ENCODE peak calls at places on chromosomes 2 and 18, in seven cellular contexts. G is Peyer's patch, K is SK-N-SH, L is cardiac muscle cell, A is lower lobe of right lung, X is hepatocyte, D is A549. H is an unnamed sample. For H3K4me1, the result is how much of the 10 kb centered on the place peaks cover.

GRCh38 chr2:176110975-176111663 is 4.0 kb downstream of the HOXD11 start:
- DNase-seq in G (no peak), K (peak), A (no peak), D (peak), X (peak), L (peak), H (no peak)

GRCh38 chr2:46434851-46435273 is 44.5 kb upstream of the TMEM247 start:
- DNase-seq in L (peak), D (no peak), A (no peak), K (no peak), G (no peak), X (no peak), H (no peak)

GRCh38 chr2:189393440-189394111 is 47.7 kb upstream of the WDR75 start:
- DNase-seq in K (no peak), L (peak), A (no peak), X (peak), G (no peak), D (no peak), H (no peak)

GRCh38 chr2:42900226-42900744 is 107.9 kb upstream of the HAAO start:
- DNase-seq in X (no peak), D (no peak), A (no peak), G (no peak), K (no peak), L (no peak), H (no peak)

GRCh38 chr2:200779214-200779613 is 32.5 kb upstream of the BZW1 start:
- DNase-seq in G (no peak), D (no peak), A (no peak), K (no peak), L (no peak), X (no peak), H (no peak)

GRCh38 chr2:119367472-119368099 is 809 bp downstream of the DBI start:
- DNase-seq in A (peak), L (peak), G (peak), K (peak), D (peak), X (peak), H (no peak)

GRCh38 chr2:217258170-217258569 is 398.3 kb upstream of the TNP1 start:
- DNase-seq in L (no peak), X (no peak), G (no peak), A (no peak), K (no peak), D (no peak), H (no peak)

GRCh38 chr2:201118121-201118956 is 2.4 kb downstream of the CFLAR start:
- DNase-seq in A (peak), L (peak), D (peak), G (peak), X (peak), K (peak), H (peak)

GRCh38 chr2:154882725-154883124 is 184.2 kb downstream of the KCNJ3 start:
- DNase-seq in A (no peak), L (no peak), D (no peak), G (no peak), K (no peak), X (no peak), H (no peak)

GRCh38 chr18:24398515-24398914 is 891 bp upstream of the OSBPL1A start:
- DNase-seq in G (no peak), A (no peak), D (no peak), K (no peak), L (peak), X (peak), H (peak)

GRCh38 chr18:58606236-58606635 is 22.7 kb downstream of the ALPK2 start:
- DNase-seq in A (no peak), D (no peak), K (no peak), G (no peak), X (no peak), L (no peak), H (no peak)

GRCh38 chr2:57878573-57878910 is 168.1 kb upstream of the VRK2 start:
- DNase-seq in D (no peak), X (no peak), K (no peak), A (no peak), G (no peak), L (no peak), H (no peak)

GRCh38 chr2:47654790-47655562 is 128.0 kb upstream of the MSH6 start:
- DNase-seq in K (no peak), X (no peak), L (no peak), G (peak), D (no peak), A (peak), H (no peak)

GRCh38 chr18:11872479-11873136 is 21.4 kb downstream of the CHMP1B start:
- DNase-seq in G (no peak), K (no peak), A (no peak), L (peak), D (peak), X (peak), H (no peak)

DNA sequence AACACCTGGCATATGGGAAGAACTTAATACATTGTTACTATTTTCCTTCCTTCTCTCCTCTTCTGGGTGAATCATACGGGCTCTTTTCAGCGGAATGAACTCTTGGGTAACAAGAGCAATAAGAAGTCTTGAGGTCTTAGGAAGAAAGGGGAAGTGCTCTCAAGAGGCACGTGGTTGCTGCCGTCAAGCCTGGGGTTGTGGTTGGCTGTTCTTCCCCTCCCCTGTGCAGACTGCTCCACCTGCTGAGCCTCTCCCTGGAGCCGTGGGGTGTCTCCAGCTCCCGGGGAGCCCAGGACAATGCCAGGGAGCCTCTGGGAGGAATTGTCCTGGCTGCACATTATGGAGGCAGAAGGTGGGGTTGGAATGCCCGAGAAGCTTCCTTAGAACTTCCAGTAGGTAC is 19.4 kb downstream of the TOGARAM2 start:
- DNase-seq in A (peak), X (no peak), D (no peak), L (no peak), G (peak), K (no peak), H (peak)
- TF ChIP-seq CTCF in A (no peak), X (no peak), D (no peak), L (no peak), G (no peak), K (no peak), H (no peak)

DNA sequence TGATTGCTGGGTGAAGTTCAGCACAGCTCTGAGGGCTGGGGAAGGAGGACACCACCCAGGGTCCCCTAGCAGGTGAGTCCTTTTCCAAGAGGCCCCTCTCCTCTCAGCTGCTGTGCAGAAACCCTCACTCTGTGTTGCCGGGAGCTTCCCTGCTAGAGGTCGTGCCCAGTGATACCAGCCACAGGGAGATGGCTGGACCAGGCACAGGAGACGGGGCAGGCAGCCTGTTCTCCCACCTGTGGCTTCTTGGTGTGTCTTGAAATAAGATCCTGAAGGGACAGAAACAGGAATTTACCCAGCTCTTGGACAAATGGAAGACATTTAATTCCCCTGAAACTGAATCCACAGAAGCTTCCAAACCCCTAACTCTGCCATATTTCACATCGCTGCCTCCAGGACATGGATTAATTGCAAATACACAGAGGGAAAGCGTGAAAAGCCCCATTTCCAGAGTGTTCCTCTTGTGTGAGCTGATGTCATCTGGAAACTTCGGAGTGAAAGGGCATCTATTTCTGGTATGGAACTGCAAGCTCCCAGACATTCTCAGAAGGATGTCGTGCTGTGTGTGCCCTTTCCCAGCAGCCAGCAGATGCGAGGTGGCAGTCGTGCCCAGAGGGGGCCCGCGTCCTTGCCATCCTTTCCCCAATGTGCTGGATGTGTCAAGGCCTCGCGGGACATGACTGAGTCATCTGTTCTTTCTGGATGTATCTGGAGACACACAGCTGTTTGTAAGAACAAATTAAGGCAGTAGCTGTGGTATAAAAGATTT is 177.7 kb downstream of the SEPTIN10 start:
- DNase-seq in A (peak), L (peak), G (no peak), X (no peak), K (no peak), D (no peak), H (peak)
- H3K4me1 ChIP-seq in A (under half), L (under half), G (under half), X (under half), K (under half), D (under half), H (under half)

GRCh38 chr2:15061268-15061667 is 428.8 kb downstream of the LRATD1 start:
- DNase-seq in L (no peak), K (peak), G (no peak), A (no peak), D (no peak), X (no peak), H (no peak)

GRCh38 chr2:15069149-15069548 is 436.6 kb downstream of the LRATD1 start:
- DNase-seq in A (no peak), X (no peak), G (no peak), L (no peak), D (no peak), K (no peak), H (no peak)

DNA sequence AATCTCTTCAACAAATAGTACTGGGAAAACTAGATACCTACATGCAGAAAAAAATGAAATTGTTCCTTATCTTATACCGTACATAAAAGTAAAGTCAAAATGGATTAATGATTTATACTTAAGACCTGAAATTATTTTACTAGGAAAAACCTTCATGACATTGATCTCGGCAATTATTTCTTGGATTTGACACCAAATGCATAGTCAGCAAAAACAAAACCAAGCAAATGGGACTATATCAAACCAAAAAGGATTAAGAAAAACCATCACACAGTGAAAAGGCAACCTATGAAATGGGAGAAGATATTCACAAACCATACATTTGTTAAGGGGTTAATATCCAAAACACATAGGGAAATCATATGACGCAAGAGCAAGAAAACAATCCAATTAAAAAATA is 433.6 kb downstream of the LRATD1 start:
- DNase-seq in A (no peak), L (no peak), D (no peak), K (no peak), X (no peak), G (no peak), H (no peak)
- TF ChIP-seq CTCF in A (no peak), L (no peak), D (no peak), K (no peak), X (no peak), G (no peak), H (no peak)

GRCh38 chr2:98568161-98568956 is 40.0 kb downstream of the COA5 start:
- DNase-seq in D (no peak), L (no peak), G (no peak), K (no peak), A (no peak), X (no peak), H (no peak)
- H3K4me1 ChIP-seq in D (under half), L (under half), G (under half), K (under half), A (under half), X (under half), H (under half)

DNA sequence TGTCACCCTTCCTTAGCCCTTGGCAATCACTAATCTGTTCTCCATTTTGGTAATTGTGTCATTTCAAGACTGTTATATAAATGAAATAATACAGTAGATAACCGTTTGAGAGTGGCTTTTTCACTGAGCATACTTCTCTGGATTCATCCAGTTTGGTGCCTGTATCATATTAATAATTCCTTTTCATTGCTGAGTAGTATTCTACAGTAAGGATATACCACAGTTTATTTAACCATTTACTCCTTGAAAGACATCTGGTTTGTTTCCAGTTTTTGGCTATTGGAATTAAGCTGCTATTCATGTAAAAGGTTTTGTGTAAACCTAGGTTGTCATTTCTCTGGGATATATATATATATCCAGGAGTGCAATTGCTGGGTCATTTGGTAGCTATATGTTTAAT is 44.6 kb upstream of the TGFA start:
- DNase-seq in X (no peak), G (no peak), K (no peak), D (no peak), L (no peak), A (no peak), H (no peak)
- TF ChIP-seq CTCF in X (no peak), G (no peak), K (no peak), D (no peak), L (no peak), A (no peak), H (no peak)

DNA sequence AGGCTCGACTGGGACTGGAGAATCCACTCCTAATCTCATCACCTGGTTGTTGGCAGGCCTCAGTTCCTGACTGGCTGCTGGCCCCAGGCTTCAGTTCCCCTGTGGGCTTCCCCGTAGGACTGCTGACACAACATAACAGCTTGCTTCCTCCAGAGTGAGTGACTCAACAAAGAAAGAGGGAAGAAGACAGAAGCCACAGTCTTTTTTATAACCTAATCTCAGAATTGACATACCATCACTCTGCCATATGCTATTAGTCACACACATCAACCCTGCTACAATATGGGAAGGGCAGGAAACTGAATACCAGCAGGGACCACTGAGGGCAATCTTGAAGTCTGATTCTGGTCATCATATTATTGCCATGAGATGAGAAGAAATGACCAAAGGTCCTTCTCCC is 76.8 kb upstream of the SLC14A2 start:
- DNase-seq in X (no peak), L (no peak), A (no peak), D (no peak), G (no peak), K (no peak), H (no peak)
- H3K4me1 ChIP-seq in X (under half), L (under half), A (under half), D (under half), G (under half), K (under half), H (under half)

GRCh38 chr2:11481426-11481788 is 15.4 kb upstream of the E2F6 start:
- DNase-seq in L (no peak), D (no peak), K (no peak), X (no peak), A (no peak), G (no peak), H (no peak)

GRCh38 chr2:11480406-11480805 is 14.4 kb upstream of the E2F6 start:
- DNase-seq in L (no peak), K (no peak), D (no peak), X (no peak), A (no peak), G (no peak), H (no peak)

GRCh38 chr2:11480859-11481258 is 14.9 kb upstream of the E2F6 start:
- DNase-seq in K (no peak), X (no peak), L (no peak), G (no peak), D (no peak), A (no peak), H (no peak)

GRCh38 chr2:11478899-11479605 is 13.1 kb upstream of the E2F6 start:
- DNase-seq in X (no peak), K (no peak), G (no peak), D (no peak), L (no peak), A (no peak), H (no peak)

GRCh38 chr2:11477994-11478393 is 12.0 kb upstream of the E2F6 start:
- DNase-seq in G (peak), X (peak), K (peak), L (peak), D (peak), A (peak), H (peak)
- TF ChIP-seq CTCF in G (peak), X (peak), K (peak), L (peak), D (peak), A (peak), H (peak)

GRCh38 chr2:64336171-64336570 is 117.8 kb upstream of the LGALSL start:
- DNase-seq in A (no peak), L (no peak), G (no peak), K (no peak), D (no peak), X (no peak), H (no peak)
- H3K4me1 ChIP-seq in A (under half), L (under half), G (under half), K (under half), D (under half), X (under half), H (under half)

GRCh38 chr2:212520340-212520739 is 18.3 kb downstream of the ERBB4 start:
- DNase-seq in L (no peak), D (no peak), A (no peak), K (peak), X (no peak), G (no peak), H (no peak)
- TF ChIP-seq CTCF in L (no peak), D (peak), A (no peak), K (peak), X (peak), G (no peak), H (peak)

H was measured in RWPE2.